ENCODE peak calls at places on chromosomes 13 and 19, in four cellular contexts. E is progenitor cell of endocrine pancreas, T is EL, K is endodermal cell. D is an unnamed sample.

GRCh38 chr13:39876258-39876657 is 220.8 kb downstream of the COG6 start:
- DNase-seq in T (peak; percentile 97), K (no peak), E (no peak), D (no peak)

GRCh38 chr19:29626386-29626785 is 20.3 kb downstream of the POP4 start:
- DNase-seq in T (no peak), K (no peak), E (no peak), D (no peak)

GRCh38 chr13:46896346-46897138 is at the start of gene HTR2A:
- DNase-seq in K (no peak), T (peak; percentile 40), E (no peak), D (no peak)

GRCh38 chr19:8558325-8558724 is 18.9 kb downstream of the MYO1F start:
- DNase-seq in T (no peak), K (no peak), E (no peak), D (no peak)

GRCh38 chr19:35509018-35509652 is 4.3 kb downstream of the DMKN start:
- DNase-seq in E (peak; percentile 25), T (no peak), K (peak; percentile 89), D (peak; percentile 60)

GRCh38 chr19:35000647-35001501 is 751 bp downstream of the GRAMD1A start:
- DNase-seq in K (peak; percentile 71), T (peak; percentile 30), E (no peak), D (peak; percentile 43)

GRCh38 chr13:110183925-110184324 is 123.0 kb downstream of the COL4A1 start:
- DNase-seq in E (no peak), K (no peak), T (no peak), D (no peak)

GRCh38 chr13:53191091-53191490 is 162.5 kb downstream of the OLFM4 start:
- DNase-seq in T (peak; percentile 62), E (no peak), K (peak; percentile 81), D (no peak)

GRCh38 chr19:8116437-8117293 is 32.7 kb downstream of the FBN3 start:
- DNase-seq in K (no peak), E (no peak), T (no peak), D (no peak)

GRCh38 chr19:43662487-43662886 is 7.5 kb downstream of the PLAUR start:
- DNase-seq in T (peak; percentile 34), E (no peak), K (peak; percentile 57), D (no peak)

GRCh38 chr19:55472463-55472862 is 4.0 kb upstream of the ZNF628 start:
- DNase-seq in K (peak; percentile 45), E (no peak), T (peak; percentile 89), D (no peak)

GRCh38 chr19:45450042-45450380 is 17.8 kb upstream of the FOSB start:
- DNase-seq in E (no peak), K (no peak), T (no peak), D (no peak)

GRCh38 chr13:32850311-32851052 is 165.7 kb upstream of the KL start:
- DNase-seq in T (no peak), E (no peak), K (peak; percentile 7), D (no peak)

GRCh38 chr13:102757006-102757405 is 16.6 kb downstream of the TEX30 start:
- DNase-seq in E (no peak), K (no peak), T (no peak), D (no peak)

GRCh38 chr13:30145709-30146367 is 161.5 kb downstream of the KATNAL1 start:
- DNase-seq in T (no peak), E (no peak), K (no peak), D (no peak)

GRCh38 chr13:101945435-101945834 is 456.4 kb downstream of the FGF14 start:
- DNase-seq in K (peak; percentile 68), E (no peak), T (no peak), D (peak; percentile 22)

GRCh38 chr19:2164020-2164988 is 571 bp downstream of the DOT1L start:
- DNase-seq in K (no peak), E (peak; percentile 37), T (peak; percentile 25), D (no peak)